ENCODE peak calls at places on chromosome 9, in six cellular contexts. I is mammary epithelial cell, Y is AG09309, V is dorsolateral prefrontal cortex, S is foreskin fibroblast, Z is AG04450. O is an unnamed sample.

GRCh38 chr9:113644321-113644720 is 180.8 kb downstream of the RGS3 start:
- DNase-seq in I (no peak), Y (no peak), V (no peak), S (no peak), Z (no peak), O (no peak)

GRCh38 chr9:21995652-21996275 is 1.2 kb downstream of the CDKN2B-AS1 start:
- DNase-seq in I (no peak), Y (no peak), V (peak), S (no peak), Z (no peak), O (no peak)

GRCh38 chr9:84297162-84297821 is 43.3 kb downstream of the SLC28A3 start:
- DNase-seq in I (peak), Y (no peak), V (no peak), S (peak), Z (peak), O (no peak)

GRCh38 chr9:14366071-14366470 is 52.1 kb upstream of the NFIB start:
- DNase-seq in I (peak), Y (peak), V (no peak), S (peak), Z (peak), O (no peak)

GRCh38 chr9:77977210-77977611 is 54.4 kb downstream of the GNAQ start:
- DNase-seq in I (peak), Y (peak), V (peak), S (peak), Z (no peak), O (no peak)

GRCh38 chr9:116394753-116395408 is 241.3 kb downstream of the PAPPA start:
- DNase-seq in I (no peak), Y (no peak), V (no peak), S (no peak), Z (no peak), O (no peak)

GRCh38 chr9:68706579-68707201 is 1.6 kb downstream of the PIP5K1B start:
- DNase-seq in I (no peak), Y (no peak), V (no peak), S (no peak), Z (no peak), O (no peak)

GRCh38 chr9:120412425-120412951 is 167.5 kb downstream of the CDK5RAP2 start:
- DNase-seq in I (no peak), Y (peak), V (no peak), S (no peak), Z (peak), O (no peak)

GRCh38 chr9:82970359-82970758 is 92.6 kb downstream of the RASEF start:
- DNase-seq in I (no peak), Y (no peak), V (no peak), S (no peak), Z (no peak), O (no peak)

GRCh38 chr9:125343518-125344284 is 82.1 kb downstream of the GAPVD1 start:
- DNase-seq in I (peak), Y (no peak), V (no peak), S (peak), Z (peak), O (no peak)

GRCh38 chr9:3151672-3152576 is 308.0 kb upstream of the PUM3 start:
- DNase-seq in I (no peak), Y (no peak), V (no peak), S (no peak), Z (no peak), O (no peak)

GRCh38 chr9:134753191-134753590 is 111.6 kb downstream of the COL5A1 start:
- DNase-seq in I (no peak), Y (no peak), V (no peak), S (no peak), Z (no peak), O (no peak)

GRCh38 chr9:77929942-77930341 is 101.7 kb downstream of the GNAQ start:
- DNase-seq in I (no peak), Y (no peak), V (no peak), S (no peak), Z (no peak), O (no peak)

GRCh38 chr9:37027582-37028424 is 6.3 kb downstream of the PAX5 start:
- DNase-seq in I (peak), Y (peak), V (peak), S (peak), Z (peak), O (peak)
- TF ChIP-seq CTCF in I (no peak), Y (no peak), V (peak), S (no peak), Z (no peak), O (no peak)

DNA sequence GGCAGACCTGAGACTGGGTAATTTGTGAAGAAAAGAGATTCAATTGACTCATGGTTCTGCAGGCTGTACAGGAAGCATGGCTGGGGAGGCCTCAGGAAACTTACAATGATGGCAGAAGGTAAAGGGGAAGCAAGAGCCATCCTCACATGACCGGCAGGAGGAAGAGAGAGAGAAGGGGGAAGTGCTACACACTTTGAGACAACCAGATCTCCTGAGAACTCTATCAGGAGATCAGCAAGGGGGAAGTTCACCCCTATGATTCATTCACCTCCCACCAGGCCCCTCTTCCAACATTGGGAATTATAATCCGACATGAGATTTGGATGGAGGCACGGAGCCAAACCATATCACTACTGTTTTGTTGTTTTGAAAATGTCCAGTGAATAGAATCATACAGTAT is 110.2 kb downstream of the DAPK1 start:
- DNase-seq in I (no peak), Y (no peak), V (no peak), S (no peak), Z (no peak), O (no peak)
- H3K4me3 ChIP-seq in I (no peak), Y (no peak), V (no peak), S (no peak), Z (no peak), O (no peak)

GRCh38 chr9:4984171-4984570 is 901 bp upstream of the JAK2 start:
- DNase-seq in I (no peak), Y (no peak), V (no peak), S (peak), Z (no peak), O (no peak)

GRCh38 chr9:4983541-4984165 is 1.4 kb upstream of the JAK2 start:
- DNase-seq in I (no peak), Y (no peak), V (no peak), S (no peak), Z (no peak), O (no peak)

GRCh38 chr9:4985376-4986266 is 549 bp downstream of the JAK2 start:
- DNase-seq in I (peak), Y (no peak), V (peak), S (no peak), Z (no peak), O (no peak)

GRCh38 chr9:4986291-4986690 is 1.2 kb downstream of the JAK2 start:
- DNase-seq in I (no peak), Y (no peak), V (no peak), S (no peak), Z (no peak), O (no peak)

GRCh38 chr9:4984571-4985375 is at the start of gene JAK2:
- DNase-seq in I (peak), Y (peak), V (peak), S (peak), Z (peak), O (peak)
- TF ChIP-seq CTCF in I (peak), Y (peak), V (peak), S (peak), Z (peak), O (peak)

GRCh38 chr9:5040730-5041389 is 55.8 kb downstream of the JAK2 start:
- DNase-seq in I (no peak), Y (no peak), V (no peak), S (no peak), Z (no peak), O (no peak)

GRCh38 chr9:5044160-5044559 is 59.1 kb downstream of the JAK2 start:
- DNase-seq in I (no peak), Y (no peak), V (no peak), S (no peak), Z (no peak), O (no peak)

GRCh38 chr9:5043381-5043780 is 58.3 kb downstream of the JAK2 start:
- DNase-seq in I (no peak), Y (no peak), V (no peak), S (no peak), Z (no peak), O (no peak)

GRCh38 chr9:5041390-5042115 is 56.5 kb downstream of the JAK2 start:
- DNase-seq in I (no peak), Y (no peak), V (no peak), S (no peak), Z (no peak), O (no peak)

GRCh38 chr9:5042661-5043178 is 57.6 kb downstream of the JAK2 start:
- DNase-seq in I (no peak), Y (no peak), V (no peak), S (no peak), Z (no peak), O (no peak)
- H3K4me3 ChIP-seq in I (no peak), Y (no peak), V (peak), S (no peak), Z (no peak), O (no peak)

O was measured in RWPE2.